ENCODE peak calls at places on chromosomes 13 and 19, in nine cellular contexts. D is breast epithelium, X is A549, F is tibial nerve, P is esophagus muscularis mucosa, N is uterus, O is ovary, M is heart left ventricle, S is spleen. I is an unnamed sample.

GRCh38 chr19:1068111-1069001 is 1.4 kb downstream of the ARHGAP45 start:
- DNase-seq in F (no peak), D (no peak), P (no peak), O (no peak), S (peak; percentile 97), N (no peak), X (no peak), M (peak; percentile 87), I (no peak)

GRCh38 chr19:6238256-6238642 is 41.5 kb downstream of the MLLT1 start:
- DNase-seq in F (no peak), M (no peak), D (no peak), S (no peak), X (no peak), O (no peak), N (no peak), P (no peak), I (no peak)

GRCh38 chr13:106390360-106390759 is 145.1 kb downstream of the EFNB2 start:
- DNase-seq in X (no peak), O (no peak), S (no peak), D (no peak), F (no peak), N (no peak), M (no peak), P (no peak), I (no peak)

GRCh38 chr19:49758292-49758691 is 4.8 kb downstream of the TSKS start:
- DNase-seq in D (no peak), M (no peak), P (no peak), S (no peak), O (peak; percentile 50), N (no peak), F (no peak), X (no peak), I (no peak)

GRCh38 chr19:45179063-45179847 is 671 bp downstream of the BLOC1S3 start:
- DNase-seq in O (peak; percentile 47), X (no peak), D (no peak), S (peak; percentile 91), N (peak; percentile 38), F (no peak), P (no peak), M (peak; percentile 76), I (peak; percentile 89)

GRCh38 chr19:39407394-39407643 is 672 bp downstream of the ZFP36 start:
- DNase-seq in P (no peak), D (no peak), X (no peak), F (no peak), S (no peak), M (peak; percentile 78), N (no peak), O (peak; percentile 68), I (no peak)

GRCh38 chr13:96780105-96780504 is 214.2 kb downstream of the OXGR1 start:
- DNase-seq in S (no peak), F (no peak), M (no peak), P (no peak), D (no peak), X (no peak), O (no peak), N (no peak), I (no peak)

GRCh38 chr19:4909172-4909896 is at the start of gene UHRF1:
- DNase-seq in N (no peak), D (no peak), F (no peak), M (no peak), P (no peak), X (peak; percentile 52), O (no peak), S (no peak), I (no peak)

GRCh38 chr13:31627097-31627496 is 112.2 kb upstream of the RXFP2 start:
- DNase-seq in P (no peak), S (no peak), X (no peak), O (no peak), D (no peak), M (no peak), F (no peak), N (no peak), I (no peak)

GRCh38 chr19:46732966-46733692 is 12.7 kb upstream of the FKRP start:
- DNase-seq in O (no peak), N (no peak), P (no peak), X (no peak), M (peak; percentile 78), D (no peak), S (peak; percentile 89), F (no peak), I (no peak)

GRCh38 chr13:21326155-21327030 is 132.7 kb downstream of the ZDHHC20 start:
- DNase-seq in S (peak; percentile 82), N (peak; percentile 19), F (no peak), X (no peak), M (no peak), D (no peak), P (no peak), O (peak; percentile 25), I (no peak)

GRCh38 chr19:14978377-14978776 is 1.3 kb downstream of the SLC1A6 start:
- DNase-seq in N (no peak), S (no peak), D (no peak), F (no peak), O (no peak), X (no peak), P (no peak), M (no peak), I (peak; percentile 10)

GRCh38 chr13:89199138-89199537 is 1528.0 kb downstream of the SLITRK5 start:
- DNase-seq in X (no peak), M (no peak), S (no peak), O (no peak), P (no peak), D (no peak), F (no peak), N (no peak), I (no peak)

GRCh38 chr19:41264581-41265375 is 606 bp downstream of the HNRNPUL1 start:
- DNase-seq in N (peak; percentile 55), F (no peak), D (peak; percentile 54), X (peak; percentile 56), S (no peak), M (no peak), O (peak; percentile 65), P (no peak), I (peak; percentile 39)

GRCh38 chr19:50480281-50481111 is 3.8 kb upstream of the GARIN5A start:
- DNase-seq in D (no peak), P (no peak), O (no peak), F (no peak), N (no peak), M (peak; percentile 46), X (no peak), S (peak; percentile 62), I (no peak)

GRCh38 chr19:55172741-55173140 is 6.3 kb upstream of the DNAAF3 start:
- DNase-seq in P (no peak), O (no peak), M (no peak), F (no peak), S (no peak), D (no peak), N (no peak), X (peak; percentile 46), I (no peak)

GRCh38 chr19:36528194-36528920 is at the start of gene ZNF260:
- DNase-seq in F (peak; percentile 89), S (peak; percentile 97), X (peak; percentile 99), P (peak; percentile 98), D (peak; percentile 95), M (peak; percentile 99), N (peak; percentile 98), O (peak; percentile 97), I (peak; percentile 99)
- TF ChIP-seq POLR2A in F (no peak), S (no peak), X (peak; percentile 86), P (peak; percentile 3), D (no peak), M (no peak), N (no peak), O (peak; percentile 59), I (no peak)

GRCh38 chr13:62512194-62513141 is 1096.8 kb upstream of the PCDH20 start:
- DNase-seq in D (no peak), O (no peak), P (no peak), M (peak; percentile 36), X (peak; percentile 55), S (no peak), N (no peak), F (no peak), I (no peak)
- TF ChIP-seq CTCF in D (no peak), O (no peak), P (peak; percentile 47), M (no peak), X (peak; percentile 49), S (no peak), N (peak; percentile 28), F (peak; percentile 34), I (no peak)

GRCh38 chr19:17263712-17264640 is 569 bp downstream of the USHBP1 start:
- DNase-seq in N (no peak), X (no peak), O (no peak), D (no peak), S (no peak), F (no peak), P (no peak), M (no peak), I (no peak)

GRCh38 chr19:17262557-17262956 is 2.0 kb downstream of the USHBP1 start:
- DNase-seq in D (no peak), M (no peak), F (no peak), P (no peak), N (no peak), O (no peak), X (no peak), S (no peak), I (no peak)

GRCh38 chr19:17259934-17260333 is 4.6 kb downstream of the USHBP1 start:
- DNase-seq in F (no peak), O (no peak), S (no peak), M (no peak), P (no peak), X (no peak), D (no peak), N (no peak), I (no peak)

GRCh38 chr19:17259118-17259780 is 5.3 kb downstream of the USHBP1 start:
- DNase-seq in S (no peak), N (no peak), P (no peak), X (no peak), O (no peak), F (no peak), M (no peak), D (no peak), I (no peak)

DNA sequence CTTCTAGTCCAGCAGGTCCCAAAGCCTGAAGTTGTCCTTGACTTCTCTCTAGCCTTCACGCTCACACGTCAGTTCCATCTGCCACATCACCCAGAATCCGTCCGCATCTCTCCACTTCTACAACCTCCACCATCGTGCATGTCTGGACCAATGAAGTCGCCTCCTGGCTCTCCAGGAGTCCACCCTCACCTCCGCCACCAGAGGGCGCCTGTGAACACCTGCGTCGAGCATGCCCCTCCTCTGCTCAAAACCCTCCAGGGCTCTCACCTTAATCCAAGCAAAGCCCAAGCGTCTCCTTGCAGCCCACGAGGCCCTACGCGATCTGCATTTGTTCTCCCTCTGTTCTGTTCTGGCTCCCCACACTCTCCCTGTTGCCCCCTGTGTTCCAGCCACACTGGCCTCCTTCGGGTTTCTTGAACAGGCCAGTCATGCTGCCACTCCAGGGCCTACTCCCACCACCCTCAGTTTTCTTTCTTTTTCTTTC is 3.7 kb downstream of the USHBP1 start:
- DNase-seq in D (peak; percentile 69), F (peak; percentile 43), S (peak; percentile 97), O (peak; percentile 78), N (peak; percentile 66), M (peak; percentile 90), X (peak; percentile 87), P (no peak), I (peak; percentile 96)
- TF ChIP-seq POLR2A in D (no peak), F (no peak), S (no peak), O (no peak), N (no peak), M (no peak), X (no peak), P (no peak), I (no peak)

DNA sequence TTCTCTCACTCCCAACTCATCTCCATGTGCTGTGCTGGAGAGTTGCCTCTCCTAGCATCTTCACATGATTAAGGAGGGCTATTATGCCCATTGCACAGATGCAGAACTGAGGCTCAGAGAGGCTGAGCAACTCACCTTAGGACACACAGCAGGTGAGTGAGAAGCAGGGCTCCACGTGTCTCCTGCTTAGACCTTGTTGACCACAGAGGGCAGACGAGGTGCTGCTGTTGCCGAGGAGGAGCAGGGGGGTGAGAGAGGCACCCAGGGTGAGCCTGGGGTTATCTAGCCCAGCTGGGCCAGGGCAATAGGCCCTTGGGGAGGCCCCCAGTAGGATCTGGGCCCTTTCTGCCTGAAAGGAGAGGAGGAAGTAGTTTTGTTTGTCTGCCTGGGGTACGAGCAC is 2.4 kb upstream of the HSH2D start:
- DNase-seq in P (no peak), F (no peak), O (no peak), S (peak; percentile 92), X (no peak), N (no peak), D (no peak), M (no peak), I (no peak)
- TF ChIP-seq CTCF in P (no peak), F (no peak), O (no peak), S (peak; percentile 28), X (no peak), N (no peak), D (no peak), M (no peak), I (no peak)